ENCODE peak calls at places on chromosomes 4 and X, in four cellular contexts. O is GM23338, U is iPS DF 6.9, G is RWPE2. Q is an unnamed sample. For H3K36me3 and H3K27me3, the result is how much of the 10 kb centered on the place peaks cover.

GRCh38 chr4:54913751-54914526 is 211.5 kb downstream of the KDR start:
- DNase-seq in U (no peak), G (no peak), O (no peak), Q (peak)

GRCh38 chrX:77447339-77448149 is at the start of gene FGF16:
- DNase-seq in G (no peak), U (no peak), O (peak), Q (peak)

GRCh38 chr4:175776217-175776616 is 35.8 kb downstream of the GPM6A start:
- DNase-seq in U (peak), O (peak), G (no peak), Q (no peak)

GRCh38 chr4:168604496-168605373 is 107.9 kb downstream of the PALLD start:
- DNase-seq in O (peak), U (no peak), G (no peak), Q (no peak)

GRCh38 chr4:127601029-127601428 is 31.7 kb upstream of the INTU start:
- DNase-seq in G (no peak), O (no peak), U (no peak), Q (no peak)

GRCh38 chrX:104168127-104168526 is 1.9 kb downstream of the FAM199X start:
- DNase-seq in G (no peak), U (no peak), O (no peak), Q (no peak)

GRCh38 chrX:118226060-118226428 is 109.4 kb upstream of the KLHL13 start:
- DNase-seq in G (no peak), O (peak), U (no peak), Q (no peak)

GRCh38 chr4:6478546-6479220 is 6.3 kb upstream of the PPP2R2C start:
- DNase-seq in O (no peak), G (no peak), U (no peak), Q (no peak)

GRCh38 chr4:151359576-151359975 is 34.2 kb upstream of the SH3D19 start:
- DNase-seq in U (no peak), G (no peak), O (no peak), Q (no peak)

GRCh38 chrX:105972690-105973386 is 65.7 kb downstream of the SERPINA7 start:
- DNase-seq in U (no peak), G (no peak), O (no peak), Q (peak)
- H3K4me3 ChIP-seq in U (no peak), G (no peak), O (no peak), Q (peak)

DNA sequence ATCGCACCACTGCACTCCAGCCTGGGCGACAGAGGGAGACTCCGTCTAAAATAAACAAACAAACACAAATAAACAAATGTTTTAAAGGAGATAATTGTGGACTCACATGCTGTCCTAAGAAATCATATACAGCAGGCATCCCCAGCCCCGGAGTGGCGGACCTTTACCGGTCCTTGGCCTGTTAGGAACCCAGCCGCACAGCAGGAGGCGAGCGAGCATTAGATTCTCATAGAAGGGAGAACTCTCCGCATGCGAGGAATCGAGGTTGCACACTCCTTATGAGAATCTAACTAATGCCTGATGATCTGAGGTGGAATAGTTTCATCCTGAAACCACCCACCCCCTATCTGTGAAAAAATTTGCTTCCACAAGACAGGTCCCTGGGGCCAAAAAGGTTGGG is 39.0 kb downstream of the EIF2S3 start:
- DNase-seq in U (no peak), G (no peak), O (no peak), Q (no peak)
- H3K36me3 ChIP-seq in U (under half), G (under half), O (under half), Q (under half)

GRCh38 chrX:134530845-134531244 is 70.9 kb downstream of the HPRT1 start:
- DNase-seq in U (no peak), O (no peak), G (no peak), Q (no peak)

GRCh38 chrX:134538316-134538715 is 78.4 kb downstream of the HPRT1 start:
- DNase-seq in O (no peak), U (no peak), G (no peak), Q (no peak)

GRCh38 chrX:134537179-134537945 is 77.4 kb downstream of the HPRT1 start:
- DNase-seq in U (no peak), O (no peak), G (no peak), Q (no peak)

GRCh38 chrX:134533352-134533751 is 73.4 kb downstream of the HPRT1 start:
- DNase-seq in O (peak), G (no peak), U (no peak), Q (no peak)

DNA sequence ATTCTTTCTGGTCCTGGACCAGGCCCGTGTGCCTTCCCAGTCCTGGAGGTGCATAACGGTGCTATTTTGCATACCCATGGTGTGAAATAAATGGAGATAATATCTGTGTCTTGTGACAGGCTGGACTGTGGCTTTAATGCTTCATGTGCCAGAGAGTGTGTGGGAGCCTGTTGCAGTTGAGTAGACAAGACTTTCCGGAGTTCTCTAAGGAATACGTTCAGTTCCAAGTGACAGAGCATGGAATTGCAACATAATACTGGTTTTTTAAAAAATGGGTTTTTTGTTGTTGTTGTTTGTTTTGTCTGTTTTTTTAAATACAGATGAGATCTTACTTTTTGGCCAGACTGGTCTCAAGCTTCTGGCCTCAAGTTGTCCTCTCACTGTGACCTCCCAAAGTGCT is 74.0 kb downstream of the HPRT1 start:
- DNase-seq in G (no peak), U (no peak), O (no peak), Q (no peak)
- H3K27me3 ChIP-seq in G (under half), U (under half), O (under half), Q (under half)

DNA sequence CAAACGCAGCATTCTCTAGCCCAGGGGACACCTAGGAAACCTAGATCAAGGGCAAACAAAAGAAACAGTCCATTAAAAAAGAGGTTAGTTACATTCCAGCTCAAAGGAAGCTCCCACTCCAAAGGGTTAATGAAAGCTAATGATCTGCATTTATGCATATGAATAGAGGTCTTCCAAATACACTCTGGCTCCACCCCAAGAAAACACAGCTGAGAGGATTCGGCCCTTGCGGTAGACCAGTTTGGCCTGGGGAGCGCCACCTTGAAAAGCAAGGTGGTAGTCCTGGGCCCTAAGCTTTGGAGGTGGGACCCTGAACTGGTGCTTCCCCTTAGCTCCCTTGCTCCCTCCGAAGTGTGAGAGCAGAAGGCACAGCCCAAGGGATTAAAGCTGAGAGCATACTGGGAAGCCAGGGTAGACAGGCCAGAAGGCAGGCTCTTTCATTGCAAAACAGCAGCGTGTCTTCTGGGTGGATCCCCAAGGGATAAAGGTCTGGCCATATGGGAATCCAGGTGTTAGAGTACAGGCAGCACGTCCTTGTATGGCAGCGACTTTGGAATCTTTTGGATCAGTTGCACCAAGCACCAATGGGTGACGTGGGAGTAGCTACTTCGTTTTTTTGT is 3.7 kb downstream of the GABRQ start:
- DNase-seq in U (no peak), O (peak), G (no peak), Q (no peak)
- H3K4me3 ChIP-seq in U (no peak), O (no peak), G (no peak), Q (no peak)

DNA sequence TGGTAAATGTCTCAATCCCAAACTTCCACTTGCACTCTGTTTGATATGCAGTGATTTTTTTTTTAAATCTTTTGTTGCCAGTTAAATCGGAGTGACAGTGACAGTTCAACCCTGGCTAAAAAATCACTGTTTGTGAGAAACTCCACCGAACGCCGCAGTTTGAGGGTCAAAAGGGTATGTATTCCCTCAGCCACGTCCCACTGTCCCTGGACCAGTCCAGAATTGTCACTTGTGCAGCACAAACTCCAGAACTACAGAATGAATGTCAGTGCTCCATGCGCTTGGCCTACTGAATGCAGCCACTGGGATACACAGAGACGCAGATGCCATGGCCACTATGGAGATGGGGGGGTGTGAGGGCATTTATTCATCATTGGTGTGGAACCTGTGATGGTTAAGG is 34.2 kb downstream of the CLDN22 start:
- DNase-seq in U (no peak), G (no peak), O (no peak), Q (no peak)
- H3K36me3 ChIP-seq in U (under half), G (half or more), O (half or more), Q (under half)

GRCh38 chr4:13539047-13539720 is 5.1 kb downstream of the NKX3-2 start:
- DNase-seq in U (no peak), G (peak), O (peak), Q (no peak)
- H3K27me3 ChIP-seq in U (half or more), G (half or more), O (half or more), Q (half or more)

DNA sequence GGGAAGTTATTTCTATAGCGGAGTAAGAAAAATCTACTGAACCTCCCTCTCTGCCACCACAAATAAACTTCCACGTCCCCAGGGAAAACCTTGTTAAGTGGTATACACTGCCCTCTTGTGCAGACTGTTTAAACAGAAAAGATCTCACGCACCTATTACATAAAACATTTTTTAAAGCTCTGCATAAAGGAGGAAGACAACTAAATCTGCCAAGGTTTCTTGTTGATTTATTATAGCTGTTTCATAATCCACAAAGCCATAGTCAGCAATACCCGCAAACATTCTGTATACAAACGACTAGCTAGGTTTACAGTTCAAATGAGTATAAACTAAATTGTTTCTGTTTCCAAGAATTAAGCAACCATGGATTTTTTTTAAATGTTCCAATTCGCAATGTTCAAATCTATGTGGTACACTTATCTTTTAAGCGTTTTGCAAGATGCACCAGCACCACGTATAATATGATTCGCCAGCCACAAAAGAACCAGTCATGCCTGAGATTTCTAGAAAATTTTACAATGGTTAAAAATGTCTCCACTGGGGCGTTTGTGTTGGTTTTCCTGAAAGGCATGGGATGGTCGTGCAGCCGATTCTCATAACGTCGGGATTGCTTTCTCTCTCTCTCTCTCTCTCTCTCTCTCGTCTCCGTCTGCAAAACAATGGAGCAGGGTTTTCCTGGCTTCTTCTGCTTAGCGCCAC is 164.6 kb downstream of the PRKX start:
- DNase-seq in G (no peak), U (no peak), O (peak), Q (no peak)
- H3K4me3 ChIP-seq in G (no peak), U (no peak), O (no peak), Q (no peak)

GRCh38 chrX:153701706-153702105 is 14.0 kb downstream of the SLC6A8 start:
- DNase-seq in O (no peak), G (no peak), U (no peak), Q (no peak)

GRCh38 chrX:153700967-153701366 is 13.2 kb downstream of the SLC6A8 start:
- DNase-seq in U (no peak), O (no peak), G (no peak), Q (no peak)

GRCh38 chrX:153704021-153704526 is 16.3 kb downstream of the SLC6A8 start:
- DNase-seq in O (no peak), U (no peak), G (no peak), Q (no peak)

GRCh38 chrX:153703036-153703370 is 15.3 kb downstream of the SLC6A8 start:
- DNase-seq in U (no peak), O (no peak), G (no peak), Q (no peak)

DNA sequence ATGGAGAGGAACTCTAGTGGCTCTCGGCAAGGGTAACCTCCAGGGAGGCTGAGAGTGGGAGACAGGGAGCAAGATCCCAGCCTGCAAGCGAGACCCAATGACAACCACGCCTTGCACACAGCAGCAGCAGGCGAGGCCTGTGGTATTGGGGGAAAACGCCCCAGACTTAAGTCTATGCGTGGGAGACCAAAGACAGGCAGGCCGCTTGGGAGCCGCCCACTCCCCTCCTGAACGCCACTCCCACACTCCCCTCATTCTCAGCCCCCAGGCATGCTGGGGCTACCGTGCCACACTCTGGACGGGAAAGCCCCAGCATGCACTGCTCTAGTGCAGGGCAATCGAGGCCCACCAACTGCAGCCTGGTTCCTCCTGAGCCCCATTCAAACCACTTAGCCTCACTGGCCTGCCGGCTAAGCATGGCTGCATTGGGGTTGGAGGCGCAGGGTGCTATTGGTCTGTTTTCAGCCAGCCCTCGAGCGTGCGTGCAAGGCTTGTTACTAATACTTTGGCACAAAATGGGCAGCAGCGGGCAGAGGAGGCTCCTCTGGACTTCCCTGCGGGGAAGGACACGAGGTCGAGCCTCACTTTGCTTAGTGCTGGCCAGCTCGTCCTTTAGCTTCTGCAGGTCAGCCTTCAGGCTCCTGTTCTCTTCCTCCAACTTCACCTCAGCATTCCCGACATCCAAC is 14.8 kb downstream of the SLC6A8 start:
- DNase-seq in O (no peak), G (no peak), U (no peak), Q (no peak)
- H3K36me3 ChIP-seq in O (under half), G (under half), U (under half), Q (under half)

GRCh38 chr4:153005914-153006381 is 69.8 kb downstream of the FHDC1 start:
- DNase-seq in U (no peak), O (no peak), G (no peak), Q (no peak)
- H3K27me3 ChIP-seq in U (under half), O (under half), G (under half), Q (under half)

DNA sequence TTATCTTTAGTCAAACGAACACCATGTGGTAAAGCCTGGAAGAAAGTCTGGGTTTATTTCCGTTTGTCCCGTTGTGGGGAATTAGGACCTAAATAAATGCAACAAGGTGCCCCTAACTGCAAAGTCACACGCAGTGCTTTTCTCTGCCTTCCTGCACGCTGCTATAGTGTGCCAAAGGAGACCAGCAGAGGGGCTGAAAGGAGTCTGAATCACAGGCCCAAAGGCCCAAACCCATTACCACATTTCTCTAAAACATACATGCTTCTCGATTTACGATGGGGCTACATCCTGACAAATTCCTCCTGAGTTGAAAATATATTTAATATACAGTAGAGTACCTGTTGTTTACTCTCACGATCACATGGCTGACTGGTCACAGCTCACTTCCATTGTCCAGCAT is 4.5 kb downstream of the VEGFC start:
- DNase-seq in G (no peak), U (no peak), O (no peak), Q (no peak)
- H3K4me3 ChIP-seq in G (peak), U (no peak), O (no peak), Q (no peak)